ENCODE peak calls at places on chromosomes 11 and 22, in six cellular contexts. One of them, this sample, is unnamed.

GRCh38 chr22:17237031-17237668 is 17.9 kb upstream of the ADA2 start:
- DNase-seq in NCI-H1092: no peak
- DNase-seq in fibroblast of the aortic adventitia: no peak
- DNase-seq in neural crest cell: no peak
- DNase-seq in SK-MEL-5: no peak
- DNase-seq in sigmoid colon: no peak
- DNase-seq in this sample: peak; percentile 64

GRCh38 chr11:8794677-8795103 is 112.1 kb downstream of the RPL27A start:
- DNase-seq in SK-MEL-5: peak; percentile 32
- DNase-seq in neural crest cell: no peak
- DNase-seq in sigmoid colon: no peak
- DNase-seq in NCI-H1092: no peak
- DNase-seq in fibroblast of the aortic adventitia: no peak
- DNase-seq in this sample: no peak

GRCh38 chr11:111531687-111532364 is 8.7 kb upstream of the LAYN start:
- DNase-seq in NCI-H1092: no peak
- DNase-seq in SK-MEL-5: peak; percentile 12
- DNase-seq in fibroblast of the aortic adventitia: peak; percentile 85
- DNase-seq in neural crest cell: no peak
- DNase-seq in sigmoid colon: no peak
- DNase-seq in this sample: no peak

GRCh38 chr11:120658071-120658423 is 146.5 kb downstream of the GRIK4 start:
- DNase-seq in fibroblast of the aortic adventitia: no peak
- DNase-seq in SK-MEL-5: no peak
- DNase-seq in sigmoid colon: no peak
- DNase-seq in neural crest cell: no peak
- DNase-seq in NCI-H1092: no peak
- DNase-seq in this sample: peak; percentile 25

GRCh38 chr11:123580557-123581275 is 73.7 kb downstream of the SCN3B start:
- DNase-seq in sigmoid colon: no peak
- DNase-seq in fibroblast of the aortic adventitia: peak; percentile 36
- DNase-seq in SK-MEL-5: peak; percentile 64
- DNase-seq in NCI-H1092: peak; percentile 65
- DNase-seq in neural crest cell: peak; percentile 61
- DNase-seq in this sample: peak; percentile 67

GRCh38 chr11:35619754-35620640 is 1.7 kb downstream of the FJX1 start:
- DNase-seq in neural crest cell: peak; percentile 69
- DNase-seq in sigmoid colon: peak; percentile 63
- DNase-seq in fibroblast of the aortic adventitia: no peak
- DNase-seq in NCI-H1092: peak; percentile 46
- DNase-seq in SK-MEL-5: no peak
- DNase-seq in this sample: peak; percentile 4

GRCh38 chr11:79182794-79183193 is 258.0 kb downstream of the TENM4 start:
- DNase-seq in fibroblast of the aortic adventitia: peak; percentile 93
- DNase-seq in NCI-H1092: no peak
- DNase-seq in SK-MEL-5: no peak
- DNase-seq in neural crest cell: no peak
- DNase-seq in sigmoid colon: no peak
- DNase-seq in this sample: no peak

GRCh38 chr11:11787305-11788066 is 54.3 kb upstream of the USP47 start:
- DNase-seq in neural crest cell: peak; percentile 86
- DNase-seq in fibroblast of the aortic adventitia: peak; percentile 78
- DNase-seq in SK-MEL-5: peak; percentile 77
- DNase-seq in sigmoid colon: peak; percentile 85
- DNase-seq in NCI-H1092: peak; percentile 51
- DNase-seq in this sample: peak; percentile 14

GRCh38 chr22:21646608-21647590 is 4.8 kb downstream of the SDF2L1 start:
- DNase-seq in fibroblast of the aortic adventitia: peak; percentile 88
- DNase-seq in neural crest cell: peak; percentile 78
- DNase-seq in sigmoid colon: peak; percentile 85
- DNase-seq in NCI-H1092: peak; percentile 69
- DNase-seq in SK-MEL-5: peak; percentile 92
- DNase-seq in this sample: no peak

GRCh38 chr11:77819921-77820564 is 479 bp downstream of the RSF1 start:
- DNase-seq in sigmoid colon: peak; percentile 77
- DNase-seq in fibroblast of the aortic adventitia: peak; percentile 18
- DNase-seq in SK-MEL-5: peak; percentile 29
- DNase-seq in NCI-H1092: peak; percentile 46
- DNase-seq in neural crest cell: peak; percentile 30
- DNase-seq in this sample: no peak

GRCh38 chr22:30408388-30409101 is 11.7 kb downstream of the SEC14L2 start:
- DNase-seq in NCI-H1092: no peak
- DNase-seq in fibroblast of the aortic adventitia: no peak
- DNase-seq in SK-MEL-5: no peak
- DNase-seq in sigmoid colon: no peak
- DNase-seq in neural crest cell: no peak
- DNase-seq in this sample: no peak

GRCh38 chr11:27618591-27618990 is 81.7 kb downstream of the BDNF start:
- DNase-seq in sigmoid colon: no peak
- DNase-seq in SK-MEL-5: no peak
- DNase-seq in neural crest cell: no peak
- DNase-seq in fibroblast of the aortic adventitia: no peak
- DNase-seq in NCI-H1092: no peak
- DNase-seq in this sample: no peak

GRCh38 chr11:92888701-92889100 is 80.8 kb upstream of the MTNR1B start:
- DNase-seq in SK-MEL-5: no peak
- DNase-seq in neural crest cell: no peak
- DNase-seq in NCI-H1092: no peak
- DNase-seq in fibroblast of the aortic adventitia: no peak
- DNase-seq in sigmoid colon: no peak
- DNase-seq in this sample: no peak

This sample was measured in GM18507.